ENCODE peak calls at places on chromosomes 6 and 20, in four cellular contexts. F is mucosa of descending colon; G is NCI-H2081; V is stimulated activated naive CD4-positive, alpha-beta T cell. W is an unnamed sample.

GRCh38 chr20:62426678-62427077 is 661 bp downstream of the RBBP8NL start:
- DNase-seq in F (no peak), G (no peak), V (no peak), W (no peak)

GRCh38 chr6:114055319-114055718 is 84.4 kb upstream of the HDAC2 start:
- DNase-seq in F (no peak), G (peak), V (no peak), W (no peak)

GRCh38 chr6:87277123-87277522 is 45.3 kb upstream of the SMIM8 start:
- DNase-seq in F (no peak), G (peak), V (no peak), W (peak)

GRCh38 chr6:80132942-80133517 is 26.6 kb downstream of the BCKDHB start:
- DNase-seq in F (no peak), G (peak), V (peak), W (peak)

GRCh38 chr6:6657820-6658217 is 69.3 kb downstream of the LY86 start:
- DNase-seq in F (no peak), G (no peak), V (no peak), W (no peak)

GRCh38 chr6:111975501-111975900 is 78.4 kb upstream of the CCN6 start:
- DNase-seq in F (no peak), G (no peak), V (no peak), W (no peak)

GRCh38 chr6:31414771-31415270 is 11.4 kb downstream of the MICA start:
- DNase-seq in F (no peak), G (no peak), V (no peak), W (no peak)

GRCh38 chr20:45911486-45912343 is at the start of gene PLTP:
- DNase-seq in F (peak), G (no peak), V (peak), W (peak)

GRCh38 chr6:132132911-132133639 is 181.9 kb upstream of the CCN2 start:
- DNase-seq in F (no peak), G (no peak), V (no peak), W (peak)

GRCh38 chr6:89098461-89098860 is 17.9 kb downstream of the PNRC1 start:
- DNase-seq in F (no peak), G (no peak), V (no peak), W (no peak)

GRCh38 chr20:10213526-10213925 is 5.1 kb upstream of the SNAP25 start:
- DNase-seq in F (no peak), G (no peak), V (no peak), W (no peak)

GRCh38 chr20:17875106-17875980 is 93.3 kb downstream of the SNX5 start:
- DNase-seq in F (peak), G (no peak), V (no peak), W (peak)

GRCh38 chr6:25564953-25565352 is 87.1 kb upstream of the SCGN start:
- DNase-seq in F (no peak), G (no peak), V (no peak), W (no peak)

GRCh38 chr20:50054626-50055511 is 58.1 kb downstream of the UBE2V1 start:
- DNase-seq in F (no peak), G (no peak), V (no peak), W (peak)

GRCh38 chr6:85464260-85464644 is 14.4 kb downstream of the NT5E start:
- DNase-seq in F (no peak), G (no peak), V (no peak), W (peak)

GRCh38 chr20:62387219-62387913 is 463 bp downstream of the RPS21 start:
- DNase-seq in F (no peak), G (no peak), V (peak), W (no peak)

GRCh38 chr20:13029687-13030510 is 21.1 kb downstream of the SPTLC3 start:
- DNase-seq in F (no peak), G (no peak), V (no peak), W (peak)

GRCh38 chr6:19298422-19298821 is 538.7 kb upstream of the ID4 start:
- DNase-seq in F (no peak), G (no peak), V (no peak), W (no peak)

GRCh38 chr6:77463881-77464867 is 883 bp upstream of the HTR1B start:
- DNase-seq in F (peak), G (no peak), V (no peak), W (peak)

GRCh38 chr6:11865926-11866325 is 87.3 kb upstream of the ADTRP start:
- DNase-seq in F (no peak), G (no peak), V (no peak), W (peak)

GRCh38 chr20:58515240-58516212 is at the start of gene APCDD1L:
- DNase-seq in F (no peak), G (no peak), V (no peak), W (peak)

GRCh38 chr6:84501315-84501714 is 263.1 kb downstream of the TBX18 start:
- DNase-seq in F (no peak), G (no peak), V (no peak), W (no peak)